ENCODE peak calls at places on chromosomes 12 and 14, in five cellular contexts. H is choroid plexus epithelial cell, Z is body of pancreas, K is A549, A is colonic mucosa. G is an unnamed sample.

GRCh38 chr14:36901846-36902245 is 240.2 kb downstream of the PAX9 start:
- DNase-seq in H (peak; percentile 17), Z (no peak), K (no peak), A (no peak), G (no peak)

GRCh38 chr14:51401272-51401671 is 161.2 kb downstream of the TMX1 start:
- DNase-seq in H (peak; percentile 39), Z (no peak), K (no peak), A (no peak), G (no peak)

GRCh38 chr14:21024668-21025373 is at the start of gene NDRG2:
- DNase-seq in H (peak; percentile 32), Z (peak; percentile 83), K (peak; percentile 49), A (peak; percentile 91), G (no peak)

GRCh38 chr12:33265037-33265436 is 174.6 kb downstream of the SYT10 start:
- DNase-seq in H (no peak), Z (no peak), K (no peak), A (no peak), G (no peak)

GRCh38 chr14:101535232-101535631 is 26.1 kb upstream of the DIO3 start:
- DNase-seq in H (no peak), Z (no peak), K (peak; percentile 51), A (no peak), G (no peak)

GRCh38 chr12:38469689-38470088 is 153.1 kb downstream of the ALG10B start:
- DNase-seq in H (no peak), Z (no peak), K (no peak), A (no peak), G (no peak)

GRCh38 chr12:104072099-104072498 is 7.8 kb downstream of the HCFC2 start:
- DNase-seq in H (peak; percentile 79), Z (no peak), K (no peak), A (no peak), G (no peak)

GRCh38 chr12:112125250-112125999 is at the start of gene TRAFD1:
- DNase-seq in H (peak; percentile 98), Z (peak; percentile 97), K (peak; percentile 99), A (peak; percentile 99), G (peak; percentile 77)

GRCh38 chr14:101301011-101301410 is 260.3 kb upstream of the DIO3 start:
- DNase-seq in H (no peak), Z (no peak), K (no peak), A (no peak), G (no peak)

GRCh38 chr12:80173465-80173864 is 74.1 kb downstream of the OTOGL start:
- DNase-seq in H (no peak), Z (no peak), K (no peak), A (no peak), G (no peak)

GRCh38 chr14:72457641-72458040 is 436.3 kb downstream of the DPF3 start:
- DNase-seq in H (peak; percentile 83), Z (no peak), K (peak; percentile 19), A (no peak), G (no peak)

GRCh38 chr14:30243805-30244204 is 315.2 kb upstream of the G2E3 start:
- DNase-seq in H (peak; percentile 82), Z (no peak), K (no peak), A (no peak), G (no peak)

GRCh38 chr12:112317481-112317880 is 64.8 kb downstream of the HECTD4 start:
- DNase-seq in H (no peak), Z (no peak), K (no peak), A (no peak), G (no peak)

GRCh38 chr12:114882083-114882482 is 198.1 kb upstream of the TBX3 start:
- DNase-seq in H (no peak), Z (no peak), K (no peak), A (no peak), G (no peak)

GRCh38 chr12:5965950-5966383 is 20.9 kb upstream of the ANO2 start:
- DNase-seq in H (peak; percentile 57), Z (peak; percentile 49), K (peak; percentile 66), A (peak; percentile 45), G (no peak)

GRCh38 chr12:45051490-45052105 is 699 bp upstream of the DBX2 start:
- DNase-seq in H (peak; percentile 13), Z (no peak), K (no peak), A (no peak), G (no peak)

GRCh38 chr14:59123975-59124374 is 64.5 kb upstream of the DAAM1 start:
- DNase-seq in H (peak; percentile 61), Z (no peak), K (peak; percentile 10), A (no peak), G (no peak)
- TF ChIP-seq CTCF in H (peak; percentile 55), Z (no peak), K (peak; percentile 57), A (no peak), G (peak; percentile 61)

GRCh38 chr12:88559772-88560171 is 20.5 kb downstream of the KITLG start:
- DNase-seq in H (peak; percentile 37), Z (no peak), K (no peak), A (no peak), G (no peak)
- H3K4me3 ChIP-seq in H (no peak overlapping the region), Z (no peak overlapping the region), K (no peak overlapping the region), A (no peak overlapping the region), G (no peak overlapping the region)

GRCh38 chr14:53278602-53279506 is 125.7 kb upstream of the DDHD1 start:
- DNase-seq in H (peak; percentile 76), Z (no peak), K (no peak), A (no peak), G (peak; percentile 23)

DNA sequence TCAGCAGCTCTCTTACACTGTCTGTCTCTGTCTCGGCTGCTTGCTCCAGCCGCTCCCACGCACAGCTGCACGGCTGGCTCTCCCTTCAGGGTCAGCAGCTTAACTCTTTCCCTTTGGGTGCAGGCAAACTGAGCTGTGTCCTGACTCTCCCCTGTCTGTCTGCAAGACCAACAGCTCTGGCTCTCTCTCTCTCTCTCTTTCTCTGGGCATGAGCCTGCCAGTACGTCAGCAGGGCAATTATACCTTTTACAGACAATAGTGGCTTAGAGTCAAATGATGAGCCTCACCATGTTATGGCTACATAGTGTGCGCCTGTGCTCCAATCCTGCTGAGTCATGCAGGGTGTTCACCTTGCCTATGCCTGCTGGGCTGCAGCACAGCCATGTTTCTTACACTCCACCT is 120.5 kb upstream of the DDHD1 start:
- DNase-seq in H (peak; percentile 37), Z (no peak), K (no peak), A (no peak), G (no peak)
- TF ChIP-seq CTCF in H (no peak), Z (no peak), K (no peak), A (no peak), G (no peak)

GRCh38 chr12:7061138-7061537 is 620 bp downstream of the C1S start:
- DNase-seq in H (no peak), Z (no peak), K (no peak), A (no peak), G (no peak)

GRCh38 chr12:7058850-7059249 is 1.7 kb upstream of the C1S start:
- DNase-seq in H (no peak), Z (no peak), K (no peak), A (no peak), G (no peak)

GRCh38 chr12:7061596-7061995 is 1.1 kb downstream of the C1S start:
- DNase-seq in H (no peak), Z (no peak), K (no peak), A (no peak), G (no peak)

GRCh38 chr12:7059780-7060179 is 738 bp upstream of the C1S start:
- DNase-seq in H (no peak), Z (no peak), K (no peak), A (no peak), G (no peak)

GRCh38 chr12:7060353-7060954 is at the start of gene C1S:
- DNase-seq in H (peak; percentile 98), Z (peak; percentile 46), K (peak; percentile 93), A (peak; percentile 51), G (no peak)
- H3K4me3 ChIP-seq in H (peak within 1 kb of the TSS; percentile 57), Z (no peak within 1 kb of the TSS), K (peak within 1 kb of the TSS; percentile 15), A (peak within 1 kb of the TSS; percentile 16), G (no peak within 1 kb of the TSS)

DNA sequence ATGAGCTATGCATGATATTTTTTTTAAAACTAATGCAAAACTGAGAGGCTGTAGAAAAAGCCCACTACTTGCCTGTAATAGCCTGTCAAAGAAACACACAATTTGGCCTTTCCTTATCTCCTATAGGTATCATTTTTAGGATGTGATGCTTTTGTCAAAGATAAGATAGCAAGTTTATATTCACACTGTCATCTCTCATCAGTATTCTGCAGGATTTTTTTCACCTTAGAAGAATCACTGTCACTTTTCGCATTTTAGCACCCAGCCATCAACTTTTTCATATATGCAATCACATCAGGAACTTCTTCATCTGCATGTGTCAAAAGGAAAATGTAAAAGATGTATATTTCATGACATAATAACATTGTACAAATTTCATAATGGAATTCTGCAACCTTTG is 443.0 kb downstream of the C12orf50 start:
- DNase-seq in H (no peak), Z (no peak), K (no peak), A (no peak), G (no peak)
- TF ChIP-seq CTCF in H (no peak), Z (no peak), K (no peak), A (no peak), G (no peak)

GRCh38 chr14:28769358-28769757 is 2.8 kb downstream of the FOXG1 start:
- DNase-seq in H (no peak), Z (no peak), K (no peak), A (no peak), G (no peak)

GRCh38 chr14:28767851-28768548 is 1.4 kb downstream of the FOXG1 start:
- DNase-seq in H (no peak), Z (no peak), K (no peak), A (peak; percentile 28), G (no peak)

GRCh38 chr14:28767239-28767850 is 758 bp downstream of the FOXG1 start:
- DNase-seq in H (no peak), Z (no peak), K (no peak), A (no peak), G (no peak)

GRCh38 chr14:28770061-28770460 is 3.5 kb downstream of the FOXG1 start:
- DNase-seq in H (no peak), Z (no peak), K (no peak), A (no peak), G (no peak)

DNA sequence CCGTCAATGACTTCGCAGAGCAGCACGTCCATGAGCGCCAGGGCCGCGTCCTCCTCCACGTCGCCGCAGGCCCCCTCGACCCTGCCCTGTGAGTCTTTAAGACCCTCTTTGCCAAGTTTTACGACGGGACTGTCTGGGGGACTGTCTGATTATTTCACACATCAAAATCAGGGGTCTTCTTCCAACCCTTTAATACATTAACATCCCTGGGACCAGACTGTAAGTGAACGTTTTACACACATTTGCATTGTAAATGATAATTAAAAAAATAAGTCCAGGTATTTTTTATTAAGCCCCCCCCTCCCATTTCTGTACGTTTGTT is 1.9 kb downstream of the FOXG1 start:
- DNase-seq in H (no peak), Z (no peak), K (no peak), A (no peak), G (no peak)
- H3K4me3 ChIP-seq in H (no peak overlapping the region), Z (no peak overlapping the region), K (no peak overlapping the region), A (no peak overlapping the region), G (no peak overlapping the region)

DNA sequence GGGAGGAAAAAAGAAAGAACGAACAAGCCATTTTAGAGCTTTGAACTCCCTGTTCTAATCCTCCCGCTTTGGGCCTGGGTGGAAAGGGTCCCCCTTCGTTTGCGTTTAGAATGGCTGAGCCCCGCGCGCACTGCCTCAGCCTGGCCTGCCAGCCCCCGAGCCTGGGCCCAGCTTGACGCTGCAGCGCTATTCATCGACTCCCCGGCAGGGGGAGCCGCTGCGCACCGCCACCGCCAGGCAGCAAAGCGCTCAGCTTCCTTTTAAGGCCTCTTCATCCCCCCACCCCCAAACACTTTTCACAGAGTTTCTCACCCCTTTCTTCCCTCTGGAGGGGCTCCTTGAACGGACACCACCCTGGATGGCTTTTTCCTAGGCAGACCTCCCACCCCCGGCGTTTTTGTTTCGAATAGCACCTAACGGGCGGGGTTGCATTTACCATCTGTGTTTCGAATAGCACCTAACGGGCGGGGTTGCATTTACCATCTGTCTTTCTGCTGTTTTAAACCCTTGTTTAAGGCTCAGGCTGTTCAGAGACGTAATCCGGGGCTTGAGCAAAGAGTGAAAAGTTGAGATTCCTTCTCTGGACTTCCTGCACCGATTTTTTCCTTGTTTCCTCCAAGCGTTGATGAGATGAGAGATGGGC is 56.4 kb upstream of the PIWIL1 start:
- DNase-seq in H (no peak), Z (peak; percentile 38), K (peak; percentile 25), A (no peak), G (no peak)
- TF ChIP-seq CTCF in H (peak; percentile 40), Z (peak; percentile 52), K (peak; percentile 44), A (peak; percentile 70), G (peak; percentile 83)

G was measured in LNCaP clone FGC.